ENCODE peak calls at places on chromosome 1, in ten cellular contexts. F is head of caudate nucleus; L is mucosa of gallbladder; A is naive thymus-derived CD8-positive, alpha-beta T cell; V is kidney tubule cell; T is GM18507; D is GM03348; U is GF-D8; J is activated T-helper 1 cell treated with Interleukin-2 at 50 U/mL for 16 hours; M is PC-9. B is an unnamed sample.

GRCh38 chr1:25806418-25806817 is 6.4 kb downstream of the SELENON start:
- DNase-seq in F (peak), L (no peak), A (no peak), V (no peak), T (no peak), D (peak), U (no peak), J (no peak), M (no peak), B (peak)

GRCh38 chr1:209384710-209385550 is 198.6 kb upstream of the CAMK1G start:
- DNase-seq in F (no peak), L (no peak), A (no peak), V (peak), T (no peak), D (no peak), U (no peak), J (no peak), M (no peak), B (no peak)

GRCh38 chr1:179576509-179576908 is 761 bp upstream of the NPHS2 start:
- DNase-seq in F (no peak), L (no peak), A (no peak), V (no peak), T (no peak), D (no peak), U (no peak), J (no peak), M (no peak), B (no peak)

GRCh38 chr1:232600430-232601258 is 29.3 kb downstream of the SIPA1L2 start:
- DNase-seq in F (no peak), L (no peak), A (no peak), V (no peak), T (no peak), D (no peak), U (no peak), J (no peak), M (no peak), B (no peak)

GRCh38 chr1:15584489-15585363 is at the start of gene AGMAT:
- DNase-seq in F (no peak), L (peak), A (peak), V (peak), T (peak), D (peak), U (peak), J (peak), M (peak), B (no peak)

GRCh38 chr1:46221749-46222148 is 18.6 kb downstream of the LURAP1 start:
- DNase-seq in F (peak), L (no peak), A (no peak), V (no peak), T (no peak), D (no peak), U (no peak), J (no peak), M (no peak), B (no peak)

GRCh38 chr1:41868241-41868953 is 50.3 kb downstream of the HIVEP3 start:
- DNase-seq in F (no peak), L (no peak), A (no peak), V (peak), T (peak), D (no peak), U (no peak), J (no peak), M (no peak), B (no peak)

GRCh38 chr1:37839676-37840075 is 19.7 kb downstream of the MTF1 start:
- DNase-seq in F (no peak), L (no peak), A (no peak), V (no peak), T (no peak), D (no peak), U (no peak), J (no peak), M (no peak), B (no peak)

GRCh38 chr1:212485895-212486590 is 53.3 kb downstream of the NENF start:
- DNase-seq in F (peak), L (peak), A (no peak), V (peak), T (no peak), D (peak), U (no peak), J (no peak), M (peak), B (peak)

GRCh38 chr1:5990913-5991783 is 1.1 kb downstream of the NPHP4 start:
- DNase-seq in F (no peak), L (no peak), A (no peak), V (peak), T (no peak), D (peak), U (no peak), J (peak), M (no peak), B (peak)

GRCh38 chr1:43199093-43199726 is 27.1 kb downstream of the CFAP57 start:
- DNase-seq in F (no peak), L (no peak), A (no peak), V (peak), T (peak), D (no peak), U (no peak), J (no peak), M (no peak), B (no peak)

GRCh38 chr1:40630488-40631223 is 34.8 kb downstream of the RIMS3 start:
- DNase-seq in F (no peak), L (no peak), A (no peak), V (peak), T (no peak), D (peak), U (no peak), J (no peak), M (no peak), B (no peak)

GRCh38 chr1:108610073-108610472 is 50.2 kb downstream of the EEIG2 start:
- DNase-seq in F (no peak), L (no peak), A (no peak), V (peak), T (no peak), D (no peak), U (no peak), J (no peak), M (no peak), B (no peak)

GRCh38 chr1:78833491-78833890 is 173.0 kb downstream of the ADGRL4 start:
- DNase-seq in F (no peak), L (no peak), A (no peak), V (peak), T (no peak), D (peak), U (no peak), J (no peak), M (no peak), B (peak)

GRCh38 chr1:151546006-151546925 is 6.2 kb downstream of the TUFT1 start:
- DNase-seq in F (no peak), L (no peak), A (no peak), V (no peak), T (no peak), D (no peak), U (no peak), J (no peak), M (no peak), B (no peak)

GRCh38 chr1:12148160-12148957 is 18.4 kb upstream of the TNFRSF1B start:
- DNase-seq in F (no peak), L (peak), A (no peak), V (no peak), T (no peak), D (no peak), U (peak), J (no peak), M (no peak), B (no peak)

GRCh38 chr1:160226623-160227022 is 21.4 kb downstream of the PEA15 start:
- DNase-seq in F (no peak), L (no peak), A (no peak), V (no peak), T (no peak), D (no peak), U (no peak), J (no peak), M (no peak), B (no peak)

GRCh38 chr1:20447794-20448193 is 38.2 kb downstream of the CAMK2N1 start:
- DNase-seq in F (no peak), L (no peak), A (no peak), V (no peak), T (no peak), D (no peak), U (no peak), J (no peak), M (no peak), B (no peak)

GRCh38 chr1:33010946-33011731 is 25.5 kb downstream of the AK2 start:
- DNase-seq in F (no peak), L (peak), A (no peak), V (no peak), T (no peak), D (peak), U (no peak), J (no peak), M (no peak), B (peak)

GRCh38 chr1:2061065-2061778 is 11.0 kb downstream of the PRKCZ start:
- DNase-seq in F (no peak), L (no peak), A (no peak), V (peak), T (no peak), D (no peak), U (no peak), J (no peak), M (peak), B (no peak)

GRCh38 chr1:46718340-46718726 is 581 bp downstream of the EFCAB14 start:
- DNase-seq in F (no peak), L (no peak), A (no peak), V (peak), T (no peak), D (peak), U (no peak), J (no peak), M (no peak), B (no peak)

GRCh38 chr1:70140343-70140742 is 65.0 kb downstream of the LRRC40 start:
- DNase-seq in F (no peak), L (peak), A (no peak), V (no peak), T (no peak), D (peak), U (no peak), J (no peak), M (no peak), B (peak)

GRCh38 chr1:30923597-30923996 is 15.0 kb upstream of the SDC3 start:
- DNase-seq in F (no peak), L (no peak), A (no peak), V (no peak), T (no peak), D (no peak), U (no peak), J (no peak), M (no peak), B (no peak)

GRCh38 chr1:2939041-2939552 is 82.2 kb upstream of the ACTRT2 start:
- DNase-seq in F (no peak), L (no peak), A (no peak), V (no peak), T (no peak), D (no peak), U (no peak), J (no peak), M (no peak), B (no peak)

GRCh38 chr1:37107153-37107552 is 72.8 kb upstream of the GRIK3 start:
- DNase-seq in F (peak), L (no peak), A (no peak), V (no peak), T (no peak), D (no peak), U (no peak), J (no peak), M (no peak), B (no peak)

GRCh38 chr1:109538827-109539555 is 681 bp upstream of the GPR61 start:
- DNase-seq in F (no peak), L (no peak), A (no peak), V (no peak), T (no peak), D (no peak), U (no peak), J (no peak), M (no peak), B (no peak)

GRCh38 chr1:25063591-25064416 is 133.7 kb upstream of the RUNX3 start:
- DNase-seq in F (no peak), L (no peak), A (no peak), V (peak), T (no peak), D (no peak), U (no peak), J (no peak), M (no peak), B (no peak)

GRCh38 chr1:178653091-178653490 is 72.0 kb upstream of the RALGPS2 start:
- DNase-seq in F (no peak), L (no peak), A (no peak), V (peak), T (no peak), D (no peak), U (no peak), J (no peak), M (peak), B (no peak)